ENCODE peak calls at places on chromosome 7, in nine cellular contexts. One of them, this sample, is unnamed.

GRCh38 chr7:84190016-84190705 is 4.4 kb downstream of the SEMA3A start:
- DNase-seq in HS-5: no peak
- DNase-seq in DMS53: no peak
- DNase-seq in Jurkat, Clone E6-1: no peak
- DNase-seq in NCI-H748 treated with DMSO at 0.1 percent for 48 hours: no peak
- DNase-seq in EH: peak
- DNase-seq in activated CD8-positive, alpha-beta memory T cell treated with anti-CD3 and anti-CD28 coated beads for 4 hours: no peak
- DNase-seq in stimulated activated naive CD8-positive, alpha-beta T cell treated with anti-CD3 and anti-CD28 coated beads, Interleukin-15, Interleukin-2, amounts not matched to agents 100 U/mL and 50 U/mL, for 24 hours: no peak
- DNase-seq in AML-193: no peak
- DNase-seq in this sample: no peak

GRCh38 chr7:140696024-140696678 is 357 bp upstream of the NDUFB2 start:
- DNase-seq in stimulated activated naive CD8-positive, alpha-beta T cell treated with anti-CD3 and anti-CD28 coated beads, Interleukin-15, Interleukin-2, amounts not matched to agents 100 U/mL and 50 U/mL, for 24 hours: peak
- DNase-seq in HS-5: peak
- DNase-seq in Jurkat, Clone E6-1: peak
- DNase-seq in activated CD8-positive, alpha-beta memory T cell treated with anti-CD3 and anti-CD28 coated beads for 4 hours: peak
- DNase-seq in DMS53: peak
- DNase-seq in AML-193: peak
- DNase-seq in EH: peak
- DNase-seq in NCI-H748 treated with DMSO at 0.1 percent for 48 hours: no peak
- DNase-seq in this sample: no peak

GRCh38 chr7:70376561-70377031 is 755.3 kb upstream of the GALNT17 start:
- DNase-seq in activated CD8-positive, alpha-beta memory T cell treated with anti-CD3 and anti-CD28 coated beads for 4 hours: no peak
- DNase-seq in NCI-H748 treated with DMSO at 0.1 percent for 48 hours: peak
- DNase-seq in EH: no peak
- DNase-seq in HS-5: no peak
- DNase-seq in Jurkat, Clone E6-1: no peak
- DNase-seq in AML-193: no peak
- DNase-seq in stimulated activated naive CD8-positive, alpha-beta T cell treated with anti-CD3 and anti-CD28 coated beads, Interleukin-15, Interleukin-2, amounts not matched to agents 100 U/mL and 50 U/mL, for 24 hours: no peak
- DNase-seq in DMS53: no peak
- DNase-seq in this sample: no peak

GRCh38 chr7:106312906-106313305 is 28.1 kb upstream of the NAMPT start:
- DNase-seq in EH: peak
- DNase-seq in activated CD8-positive, alpha-beta memory T cell treated with anti-CD3 and anti-CD28 coated beads for 4 hours: no peak
- DNase-seq in AML-193: no peak
- DNase-seq in Jurkat, Clone E6-1: no peak
- DNase-seq in DMS53: no peak
- DNase-seq in HS-5: no peak
- DNase-seq in NCI-H748 treated with DMSO at 0.1 percent for 48 hours: no peak
- DNase-seq in stimulated activated naive CD8-positive, alpha-beta T cell treated with anti-CD3 and anti-CD28 coated beads, Interleukin-15, Interleukin-2, amounts not matched to agents 100 U/mL and 50 U/mL, for 24 hours: no peak
- DNase-seq in this sample: no peak

GRCh38 chr7:138975343-138976104 is 5.7 kb downstream of the KIAA1549 start:
- DNase-seq in DMS53: no peak
- DNase-seq in EH: no peak
- DNase-seq in stimulated activated naive CD8-positive, alpha-beta T cell treated with anti-CD3 and anti-CD28 coated beads, Interleukin-15, Interleukin-2, amounts not matched to agents 100 U/mL and 50 U/mL, for 24 hours: no peak
- DNase-seq in AML-193: no peak
- DNase-seq in Jurkat, Clone E6-1: no peak
- DNase-seq in NCI-H748 treated with DMSO at 0.1 percent for 48 hours: no peak
- DNase-seq in activated CD8-positive, alpha-beta memory T cell treated with anti-CD3 and anti-CD28 coated beads for 4 hours: no peak
- DNase-seq in HS-5: no peak
- DNase-seq in this sample: no peak

GRCh38 chr7:113113912-113114311 is 4.4 kb downstream of the SMIM30 start:
- DNase-seq in activated CD8-positive, alpha-beta memory T cell treated with anti-CD3 and anti-CD28 coated beads for 4 hours: no peak
- DNase-seq in NCI-H748 treated with DMSO at 0.1 percent for 48 hours: peak
- DNase-seq in HS-5: no peak
- DNase-seq in DMS53: peak
- DNase-seq in stimulated activated naive CD8-positive, alpha-beta T cell treated with anti-CD3 and anti-CD28 coated beads, Interleukin-15, Interleukin-2, amounts not matched to agents 100 U/mL and 50 U/mL, for 24 hours: no peak
- DNase-seq in AML-193: no peak
- DNase-seq in Jurkat, Clone E6-1: no peak
- DNase-seq in EH: peak
- DNase-seq in this sample: no peak

GRCh38 chr7:147896121-147896520 is 694.4 kb upstream of the C7orf33 start:
- DNase-seq in stimulated activated naive CD8-positive, alpha-beta T cell treated with anti-CD3 and anti-CD28 coated beads, Interleukin-15, Interleukin-2, amounts not matched to agents 100 U/mL and 50 U/mL, for 24 hours: no peak
- DNase-seq in activated CD8-positive, alpha-beta memory T cell treated with anti-CD3 and anti-CD28 coated beads for 4 hours: no peak
- DNase-seq in DMS53: no peak
- DNase-seq in NCI-H748 treated with DMSO at 0.1 percent for 48 hours: no peak
- DNase-seq in EH: no peak
- DNase-seq in Jurkat, Clone E6-1: no peak
- DNase-seq in HS-5: no peak
- DNase-seq in AML-193: no peak
- DNase-seq in this sample: no peak

GRCh38 chr7:102908676-102909075 is 4.1 kb upstream of the LRRC17 start:
- DNase-seq in activated CD8-positive, alpha-beta memory T cell treated with anti-CD3 and anti-CD28 coated beads for 4 hours: no peak
- DNase-seq in EH: no peak
- DNase-seq in DMS53: no peak
- DNase-seq in Jurkat, Clone E6-1: no peak
- DNase-seq in NCI-H748 treated with DMSO at 0.1 percent for 48 hours: no peak
- DNase-seq in HS-5: no peak
- DNase-seq in AML-193: peak
- DNase-seq in stimulated activated naive CD8-positive, alpha-beta T cell treated with anti-CD3 and anti-CD28 coated beads, Interleukin-15, Interleukin-2, amounts not matched to agents 100 U/mL and 50 U/mL, for 24 hours: no peak
- DNase-seq in this sample: no peak

GRCh38 chr7:16135628-16136027 is 285.7 kb downstream of the CRPPA start:
- DNase-seq in stimulated activated naive CD8-positive, alpha-beta T cell treated with anti-CD3 and anti-CD28 coated beads, Interleukin-15, Interleukin-2, amounts not matched to agents 100 U/mL and 50 U/mL, for 24 hours: no peak
- DNase-seq in DMS53: no peak
- DNase-seq in AML-193: no peak
- DNase-seq in EH: peak
- DNase-seq in activated CD8-positive, alpha-beta memory T cell treated with anti-CD3 and anti-CD28 coated beads for 4 hours: no peak
- DNase-seq in NCI-H748 treated with DMSO at 0.1 percent for 48 hours: no peak
- DNase-seq in HS-5: no peak
- DNase-seq in Jurkat, Clone E6-1: no peak
- DNase-seq in this sample: no peak

GRCh38 chr7:153381275-153382119 is 621.9 kb downstream of the ACTR3B start:
- DNase-seq in Jurkat, Clone E6-1: peak
- DNase-seq in NCI-H748 treated with DMSO at 0.1 percent for 48 hours: no peak
- DNase-seq in activated CD8-positive, alpha-beta memory T cell treated with anti-CD3 and anti-CD28 coated beads for 4 hours: no peak
- DNase-seq in DMS53: peak
- DNase-seq in stimulated activated naive CD8-positive, alpha-beta T cell treated with anti-CD3 and anti-CD28 coated beads, Interleukin-15, Interleukin-2, amounts not matched to agents 100 U/mL and 50 U/mL, for 24 hours: peak
- DNase-seq in AML-193: peak
- DNase-seq in EH: no peak
- DNase-seq in HS-5: no peak
- DNase-seq in this sample: no peak

GRCh38 chr7:106346678-106347217 is 62.0 kb upstream of the NAMPT start:
- DNase-seq in activated CD8-positive, alpha-beta memory T cell treated with anti-CD3 and anti-CD28 coated beads for 4 hours: peak
- DNase-seq in AML-193: peak
- DNase-seq in Jurkat, Clone E6-1: peak
- DNase-seq in EH: peak
- DNase-seq in stimulated activated naive CD8-positive, alpha-beta T cell treated with anti-CD3 and anti-CD28 coated beads, Interleukin-15, Interleukin-2, amounts not matched to agents 100 U/mL and 50 U/mL, for 24 hours: no peak
- DNase-seq in HS-5: peak
- DNase-seq in NCI-H748 treated with DMSO at 0.1 percent for 48 hours: no peak
- DNase-seq in DMS53: no peak
- DNase-seq in this sample: peak

GRCh38 chr7:86592185-86592584 is 51.5 kb upstream of the GRM3 start:
- DNase-seq in DMS53: no peak
- DNase-seq in HS-5: no peak
- DNase-seq in EH: no peak
- DNase-seq in activated CD8-positive, alpha-beta memory T cell treated with anti-CD3 and anti-CD28 coated beads for 4 hours: no peak
- DNase-seq in AML-193: no peak
- DNase-seq in NCI-H748 treated with DMSO at 0.1 percent for 48 hours: no peak
- DNase-seq in Jurkat, Clone E6-1: no peak
- DNase-seq in stimulated activated naive CD8-positive, alpha-beta T cell treated with anti-CD3 and anti-CD28 coated beads, Interleukin-15, Interleukin-2, amounts not matched to agents 100 U/mL and 50 U/mL, for 24 hours: no peak
- DNase-seq in this sample: no peak

GRCh38 chr7:21305455-21306235 is 122.2 kb upstream of the SP4 start:
- DNase-seq in Jurkat, Clone E6-1: no peak
- DNase-seq in EH: no peak
- DNase-seq in AML-193: no peak
- DNase-seq in DMS53: peak
- DNase-seq in HS-5: no peak
- DNase-seq in NCI-H748 treated with DMSO at 0.1 percent for 48 hours: no peak
- DNase-seq in activated CD8-positive, alpha-beta memory T cell treated with anti-CD3 and anti-CD28 coated beads for 4 hours: no peak
- DNase-seq in stimulated activated naive CD8-positive, alpha-beta T cell treated with anti-CD3 and anti-CD28 coated beads, Interleukin-15, Interleukin-2, amounts not matched to agents 100 U/mL and 50 U/mL, for 24 hours: no peak
- DNase-seq in this sample: no peak

GRCh38 chr7:80183900-80184685 is 49.5 kb downstream of the GNAI1 start:
- DNase-seq in DMS53: no peak
- DNase-seq in activated CD8-positive, alpha-beta memory T cell treated with anti-CD3 and anti-CD28 coated beads for 4 hours: no peak
- DNase-seq in EH: no peak
- DNase-seq in stimulated activated naive CD8-positive, alpha-beta T cell treated with anti-CD3 and anti-CD28 coated beads, Interleukin-15, Interleukin-2, amounts not matched to agents 100 U/mL and 50 U/mL, for 24 hours: no peak
- DNase-seq in NCI-H748 treated with DMSO at 0.1 percent for 48 hours: no peak
- DNase-seq in AML-193: no peak
- DNase-seq in Jurkat, Clone E6-1: no peak
- DNase-seq in HS-5: no peak
- DNase-seq in this sample: no peak

GRCh38 chr7:380226-380550 is 90.2 kb downstream of the FOXL3 start:
- DNase-seq in NCI-H748 treated with DMSO at 0.1 percent for 48 hours: no peak
- DNase-seq in Jurkat, Clone E6-1: no peak
- DNase-seq in DMS53: no peak
- DNase-seq in stimulated activated naive CD8-positive, alpha-beta T cell treated with anti-CD3 and anti-CD28 coated beads, Interleukin-15, Interleukin-2, amounts not matched to agents 100 U/mL and 50 U/mL, for 24 hours: no peak
- DNase-seq in activated CD8-positive, alpha-beta memory T cell treated with anti-CD3 and anti-CD28 coated beads for 4 hours: no peak
- DNase-seq in EH: peak
- DNase-seq in HS-5: no peak
- DNase-seq in AML-193: no peak
- DNase-seq in this sample: peak

GRCh38 chr7:27091936-27092752 is 3.7 kb downstream of the HOXA1 start:
- DNase-seq in HS-5: no peak
- DNase-seq in AML-193: no peak
- DNase-seq in stimulated activated naive CD8-positive, alpha-beta T cell treated with anti-CD3 and anti-CD28 coated beads, Interleukin-15, Interleukin-2, amounts not matched to agents 100 U/mL and 50 U/mL, for 24 hours: no peak
- DNase-seq in Jurkat, Clone E6-1: no peak
- DNase-seq in DMS53: peak
- DNase-seq in EH: no peak
- DNase-seq in NCI-H748 treated with DMSO at 0.1 percent for 48 hours: no peak
- DNase-seq in activated CD8-positive, alpha-beta memory T cell treated with anti-CD3 and anti-CD28 coated beads for 4 hours: no peak
- DNase-seq in this sample: no peak

GRCh38 chr7:84591897-84592296 is 397.3 kb upstream of the SEMA3A start:
- DNase-seq in activated CD8-positive, alpha-beta memory T cell treated with anti-CD3 and anti-CD28 coated beads for 4 hours: no peak
- DNase-seq in HS-5: no peak
- DNase-seq in Jurkat, Clone E6-1: no peak
- DNase-seq in AML-193: no peak
- DNase-seq in stimulated activated naive CD8-positive, alpha-beta T cell treated with anti-CD3 and anti-CD28 coated beads, Interleukin-15, Interleukin-2, amounts not matched to agents 100 U/mL and 50 U/mL, for 24 hours: no peak
- DNase-seq in EH: no peak
- DNase-seq in NCI-H748 treated with DMSO at 0.1 percent for 48 hours: no peak
- DNase-seq in DMS53: no peak
- DNase-seq in this sample: no peak

GRCh38 chr7:34823650-34824258 is 165.7 kb downstream of the NPSR1 start:
- DNase-seq in AML-193: peak
- DNase-seq in EH: peak
- DNase-seq in HS-5: peak
- DNase-seq in Jurkat, Clone E6-1: peak
- DNase-seq in activated CD8-positive, alpha-beta memory T cell treated with anti-CD3 and anti-CD28 coated beads for 4 hours: peak
- DNase-seq in NCI-H748 treated with DMSO at 0.1 percent for 48 hours: peak
- DNase-seq in stimulated activated naive CD8-positive, alpha-beta T cell treated with anti-CD3 and anti-CD28 coated beads, Interleukin-15, Interleukin-2, amounts not matched to agents 100 U/mL and 50 U/mL, for 24 hours: peak
- DNase-seq in DMS53: peak
- DNase-seq in this sample: peak

GRCh38 chr7:30852360-30852709 is 59.3 kb upstream of the AQP1 start:
- DNase-seq in NCI-H748 treated with DMSO at 0.1 percent for 48 hours: no peak
- DNase-seq in DMS53: no peak
- DNase-seq in activated CD8-positive, alpha-beta memory T cell treated with anti-CD3 and anti-CD28 coated beads for 4 hours: no peak
- DNase-seq in HS-5: no peak
- DNase-seq in AML-193: no peak
- DNase-seq in stimulated activated naive CD8-positive, alpha-beta T cell treated with anti-CD3 and anti-CD28 coated beads, Interleukin-15, Interleukin-2, amounts not matched to agents 100 U/mL and 50 U/mL, for 24 hours: no peak
- DNase-seq in Jurkat, Clone E6-1: no peak
- DNase-seq in EH: peak
- DNase-seq in this sample: no peak

GRCh38 chr7:159032753-159033472 is 111.8 kb downstream of the VIPR2 start:
- DNase-seq in NCI-H748 treated with DMSO at 0.1 percent for 48 hours: no peak
- DNase-seq in activated CD8-positive, alpha-beta memory T cell treated with anti-CD3 and anti-CD28 coated beads for 4 hours: no peak
- DNase-seq in HS-5: no peak
- DNase-seq in DMS53: no peak
- DNase-seq in EH: no peak
- DNase-seq in Jurkat, Clone E6-1: no peak
- DNase-seq in stimulated activated naive CD8-positive, alpha-beta T cell treated with anti-CD3 and anti-CD28 coated beads, Interleukin-15, Interleukin-2, amounts not matched to agents 100 U/mL and 50 U/mL, for 24 hours: no peak
- DNase-seq in AML-193: no peak
- DNase-seq in this sample: no peak

GRCh38 chr7:19957664-19958063 is 184.2 kb upstream of the TMEM196 start:
- DNase-seq in HS-5: no peak
- DNase-seq in DMS53: no peak
- DNase-seq in AML-193: no peak
- DNase-seq in EH: peak
- DNase-seq in stimulated activated naive CD8-positive, alpha-beta T cell treated with anti-CD3 and anti-CD28 coated beads, Interleukin-15, Interleukin-2, amounts not matched to agents 100 U/mL and 50 U/mL, for 24 hours: no peak
- DNase-seq in Jurkat, Clone E6-1: no peak
- DNase-seq in NCI-H748 treated with DMSO at 0.1 percent for 48 hours: no peak
- DNase-seq in activated CD8-positive, alpha-beta memory T cell treated with anti-CD3 and anti-CD28 coated beads for 4 hours: no peak
- DNase-seq in this sample: no peak

GRCh38 chr7:81845628-81846259 is 75.9 kb upstream of the HGF start:
- DNase-seq in stimulated activated naive CD8-positive, alpha-beta T cell treated with anti-CD3 and anti-CD28 coated beads, Interleukin-15, Interleukin-2, amounts not matched to agents 100 U/mL and 50 U/mL, for 24 hours: no peak
- DNase-seq in HS-5: no peak
- DNase-seq in DMS53: no peak
- DNase-seq in NCI-H748 treated with DMSO at 0.1 percent for 48 hours: no peak
- DNase-seq in EH: peak
- DNase-seq in Jurkat, Clone E6-1: no peak
- DNase-seq in activated CD8-positive, alpha-beta memory T cell treated with anti-CD3 and anti-CD28 coated beads for 4 hours: no peak
- DNase-seq in AML-193: peak
- DNase-seq in this sample: no peak

GRCh38 chr7:101688995-101689907 is 60.2 kb upstream of the MYL10 start:
- DNase-seq in HS-5: no peak
- DNase-seq in AML-193: no peak
- DNase-seq in NCI-H748 treated with DMSO at 0.1 percent for 48 hours: no peak
- DNase-seq in EH: no peak
- DNase-seq in Jurkat, Clone E6-1: no peak
- DNase-seq in DMS53: no peak
- DNase-seq in activated CD8-positive, alpha-beta memory T cell treated with anti-CD3 and anti-CD28 coated beads for 4 hours: no peak
- DNase-seq in stimulated activated naive CD8-positive, alpha-beta T cell treated with anti-CD3 and anti-CD28 coated beads, Interleukin-15, Interleukin-2, amounts not matched to agents 100 U/mL and 50 U/mL, for 24 hours: no peak
- DNase-seq in this sample: no peak

GRCh38 chr7:28958235-28958945 is at the start of gene TRIL:
- DNase-seq in AML-193: no peak
- DNase-seq in activated CD8-positive, alpha-beta memory T cell treated with anti-CD3 and anti-CD28 coated beads for 4 hours: no peak
- DNase-seq in DMS53: peak
- DNase-seq in NCI-H748 treated with DMSO at 0.1 percent for 48 hours: no peak
- DNase-seq in HS-5: no peak
- DNase-seq in Jurkat, Clone E6-1: no peak
- DNase-seq in stimulated activated naive CD8-positive, alpha-beta T cell treated with anti-CD3 and anti-CD28 coated beads, Interleukin-15, Interleukin-2, amounts not matched to agents 100 U/mL and 50 U/mL, for 24 hours: peak
- DNase-seq in EH: peak
- DNase-seq in this sample: no peak

GRCh38 chr7:41567350-41568114 is 135.4 kb downstream of the INHBA start:
- DNase-seq in EH: peak
- DNase-seq in AML-193: peak
- DNase-seq in stimulated activated naive CD8-positive, alpha-beta T cell treated with anti-CD3 and anti-CD28 coated beads, Interleukin-15, Interleukin-2, amounts not matched to agents 100 U/mL and 50 U/mL, for 24 hours: no peak
- DNase-seq in HS-5: peak
- DNase-seq in NCI-H748 treated with DMSO at 0.1 percent for 48 hours: no peak
- DNase-seq in Jurkat, Clone E6-1: no peak
- DNase-seq in DMS53: peak
- DNase-seq in activated CD8-positive, alpha-beta memory T cell treated with anti-CD3 and anti-CD28 coated beads for 4 hours: no peak
- DNase-seq in this sample: no peak

GRCh38 chr7:83468251-83468739 is 180.6 kb downstream of the SEMA3E start:
- DNase-seq in stimulated activated naive CD8-positive, alpha-beta T cell treated with anti-CD3 and anti-CD28 coated beads, Interleukin-15, Interleukin-2, amounts not matched to agents 100 U/mL and 50 U/mL, for 24 hours: no peak
- DNase-seq in Jurkat, Clone E6-1: peak
- DNase-seq in NCI-H748 treated with DMSO at 0.1 percent for 48 hours: no peak
- DNase-seq in AML-193: peak
- DNase-seq in DMS53: peak
- DNase-seq in HS-5: peak
- DNase-seq in EH: peak
- DNase-seq in activated CD8-positive, alpha-beta memory T cell treated with anti-CD3 and anti-CD28 coated beads for 4 hours: no peak
- DNase-seq in this sample: no peak

GRCh38 chr7:144513332-144513731 is 109.8 kb upstream of the NOBOX start:
- DNase-seq in AML-193: peak
- DNase-seq in DMS53: peak
- DNase-seq in EH: no peak
- DNase-seq in activated CD8-positive, alpha-beta memory T cell treated with anti-CD3 and anti-CD28 coated beads for 4 hours: no peak
- DNase-seq in HS-5: no peak
- DNase-seq in Jurkat, Clone E6-1: peak
- DNase-seq in stimulated activated naive CD8-positive, alpha-beta T cell treated with anti-CD3 and anti-CD28 coated beads, Interleukin-15, Interleukin-2, amounts not matched to agents 100 U/mL and 50 U/mL, for 24 hours: no peak
- DNase-seq in NCI-H748 treated with DMSO at 0.1 percent for 48 hours: peak
- DNase-seq in this sample: no peak

GRCh38 chr7:2687338-2687869 is 598 bp upstream of the AMZ1 start:
- DNase-seq in stimulated activated naive CD8-positive, alpha-beta T cell treated with anti-CD3 and anti-CD28 coated beads, Interleukin-15, Interleukin-2, amounts not matched to agents 100 U/mL and 50 U/mL, for 24 hours: no peak
- DNase-seq in HS-5: no peak
- DNase-seq in Jurkat, Clone E6-1: no peak
- DNase-seq in EH: peak
- DNase-seq in AML-193: no peak
- DNase-seq in DMS53: peak
- DNase-seq in NCI-H748 treated with DMSO at 0.1 percent for 48 hours: no peak
- DNase-seq in activated CD8-positive, alpha-beta memory T cell treated with anti-CD3 and anti-CD28 coated beads for 4 hours: no peak
- DNase-seq in this sample: no peak

This sample was measured in central memory CD4-positive, alpha-beta T cell.